ENCODE peak calls at places on chromosome 2, in seven cellular contexts. J is NAMALWA; F is naive thymus-derived CD8-positive, alpha-beta T cell; S is pons; A is C1 segment of cervical spinal cord; Y is kidney tubule cell; O is KBM-7. E is an unnamed sample.
A peak's percentile ranks its signal among the peaks of the same experiment; 100 is the strongest.

GRCh38 chr2:168780671-168781071 is 21.8 kb upstream of the NOSTRIN start:
- DNase-seq in O (no peak), J (no peak), A (no peak), S (no peak), Y (peak; percentile 67), F (no peak), E (peak; percentile 36)

GRCh38 chr2:70851704-70852103 is 16.1 kb upstream of the CD207 start:
- DNase-seq in J (no peak), O (peak; percentile 73), Y (peak; percentile 18), A (no peak), F (peak; percentile 29), S (peak; percentile 79), E (peak; percentile 61)

GRCh38 chr2:20561703-20562454 is 89.0 kb downstream of the HS1BP3 start:
- DNase-seq in O (no peak), F (no peak), Y (peak; percentile 73), A (no peak), J (no peak), S (no peak), E (peak; percentile 71)

GRCh38 chr2:3914243-3914642 is 210.9 kb downstream of the DCDC2C start:
- DNase-seq in F (no peak), A (no peak), Y (no peak), J (no peak), O (no peak), S (no peak), E (no peak)

GRCh38 chr2:196076778-196077568 is 8.3 kb upstream of the DNAH7 start:
- DNase-seq in J (peak; percentile 34), A (no peak), S (no peak), F (no peak), Y (no peak), O (no peak), E (no peak)

GRCh38 chr2:74045454-74045853 is 60.7 kb downstream of the TET3 start:
- DNase-seq in A (no peak), O (no peak), J (no peak), S (no peak), F (no peak), Y (no peak), E (no peak)

GRCh38 chr2:141728886-141729285 is 401.9 kb downstream of the LRP1B start:
- DNase-seq in S (peak; percentile 30), Y (no peak), O (no peak), J (no peak), A (no peak), F (no peak), E (no peak)

GRCh38 chr2:193076995-193077394 is 882.3 kb upstream of the TMEFF2 start:
- DNase-seq in O (no peak), A (no peak), Y (no peak), S (no peak), J (no peak), F (no peak), E (no peak)

GRCh38 chr2:39929531-39929930 is 150.5 kb upstream of the THUMPD2 start:
- DNase-seq in J (no peak), S (no peak), F (no peak), Y (no peak), A (no peak), O (no peak), E (no peak)

GRCh38 chr2:53452957-53453748 is 314.5 kb upstream of the CHAC2 start:
- DNase-seq in F (no peak), J (no peak), Y (no peak), A (no peak), O (no peak), S (peak; percentile 29), E (no peak)

GRCh38 chr2:191740016-191740419 is 62.1 kb downstream of the NABP1 start:
- DNase-seq in J (peak; percentile 18), F (peak; percentile 72), S (no peak), A (no peak), Y (peak; percentile 35), O (peak; percentile 4), E (no peak)

GRCh38 chr2:19763731-19764130 is 138.1 kb downstream of the TTC32 start:
- DNase-seq in O (no peak), J (no peak), S (no peak), A (no peak), F (no peak), Y (no peak), E (no peak)

GRCh38 chr2:67486041-67486796 is 89.1 kb downstream of the ETAA1 start:
- DNase-seq in F (no peak), A (no peak), O (no peak), Y (peak; percentile 68), S (no peak), J (no peak), E (peak; percentile 20)

GRCh38 chr2:2271471-2271941 is 59.6 kb downstream of the MYT1L start:
- DNase-seq in A (no peak), O (no peak), Y (peak; percentile 87), S (peak; percentile 72), J (no peak), F (no peak), E (peak; percentile 88)

GRCh38 chr2:199646439-199646838 is 188.7 kb upstream of the SATB2 start:
- DNase-seq in J (peak; percentile 1), A (no peak), F (no peak), O (no peak), S (no peak), Y (no peak), E (no peak)

GRCh38 chr2:235200216-235200615 is 248.4 kb downstream of the SH3BP4 start:
- DNase-seq in F (no peak), A (no peak), S (no peak), O (no peak), Y (no peak), J (no peak), E (no peak)

GRCh38 chr2:173749315-173749714 is 215.9 kb downstream of the SP3 start:
- DNase-seq in F (no peak), A (no peak), J (no peak), S (no peak), Y (peak; percentile 44), O (peak; percentile 11), E (peak; percentile 36)

GRCh38 chr2:45315881-45316280 is 295.2 kb downstream of the SRBD1 start:
- DNase-seq in O (no peak), S (no peak), J (no peak), Y (peak; percentile 49), A (no peak), F (no peak), E (peak; percentile 69)

GRCh38 chr2:88481937-88482336 is 29.4 kb upstream of the FOXI3 start:
- DNase-seq in O (no peak), Y (peak; percentile 64), F (no peak), J (no peak), A (no peak), S (no peak), E (peak; percentile 22)

GRCh38 chr2:238099709-238100048 is 461 bp upstream of the ESPNL start:
- DNase-seq in F (no peak), O (no peak), A (no peak), S (no peak), J (no peak), Y (no peak), E (no peak)

GRCh38 chr2:61145990-61146389 is 16.0 kb upstream of the C2orf74 start:
- DNase-seq in O (no peak), S (no peak), A (no peak), Y (no peak), F (no peak), J (no peak), E (no peak)

GRCh38 chr2:166917433-166917832 is 29.2 kb downstream of the XIRP2 start:
- DNase-seq in F (no peak), A (no peak), O (no peak), S (peak; percentile 2), J (no peak), Y (no peak), E (no peak)

GRCh38 chr2:196330645-196331044 is 159.3 kb upstream of the STK17B start:
- DNase-seq in F (no peak), O (no peak), A (no peak), J (no peak), Y (no peak), S (no peak), E (peak; percentile 33)

GRCh38 chr2:206996556-206997065 is 57.3 kb downstream of the CPO start:
- DNase-seq in S (no peak), F (no peak), J (no peak), Y (no peak), A (no peak), O (no peak), E (no peak)

GRCh38 chr2:111667542-111668273 is 216.3 kb downstream of the ANAPC1 start:
- DNase-seq in S (no peak), J (no peak), O (peak; percentile 70), Y (peak; percentile 87), F (no peak), A (no peak), E (no peak)

GRCh38 chr2:48600204-48600813 is 17.3 kb upstream of the GTF2A1L start:
- DNase-seq in A (no peak), O (peak; percentile 71), S (peak; percentile 77), F (no peak), Y (peak; percentile 62), J (peak; percentile 70), E (peak; percentile 51)

GRCh38 chr2:218805627-218806026 is 23.7 kb downstream of the CYP27A1 start:
- DNase-seq in F (no peak), J (no peak), S (no peak), O (peak; percentile 14), A (no peak), Y (peak; percentile 28), E (no peak)

GRCh38 chr2:151852260-151853069 is 24.2 kb upstream of the ARL5A start:
- DNase-seq in A (no peak), O (no peak), S (no peak), F (no peak), J (no peak), Y (peak; percentile 26), E (no peak)

GRCh38 chr2:23449831-23450331 is 64.9 kb downstream of the KLHL29 start:
- DNase-seq in F (no peak), O (no peak), Y (no peak), J (no peak), S (peak; percentile 39), A (no peak), E (no peak)

GRCh38 chr2:174059875-174060226 is 94.7 kb upstream of the SP3 start:
- DNase-seq in Y (peak; percentile 25), S (no peak), O (no peak), J (no peak), A (no peak), F (no peak), E (no peak)

GRCh38 chr2:95026471-95027368 is 1.2 kb downstream of the MAL start:
- DNase-seq in O (no peak), J (no peak), Y (peak; percentile 45), S (no peak), F (no peak), A (no peak), E (no peak)

GRCh38 chr2:27127883-27128670 is 4.5 kb downstream of the ABHD1 start:
- DNase-seq in J (no peak), A (no peak), O (no peak), S (no peak), F (no peak), Y (no peak), E (no peak)

GRCh38 chr2:129483366-129483765 is 496.1 kb upstream of the RAB6C start:
- DNase-seq in F (no peak), S (peak; percentile 84), Y (no peak), O (no peak), A (no peak), J (peak; percentile 40), E (no peak)

GRCh38 chr2:12416600-12416999 is 300.1 kb upstream of the TRIB2 start:
- DNase-seq in F (peak; percentile 37), A (no peak), O (peak; percentile 12), J (peak; percentile 61), S (no peak), Y (peak; percentile 20), E (peak; percentile 61)

GRCh38 chr2:60745761-60746160 is 10.3 kb upstream of the PAPOLG start:
- DNase-seq in O (peak; percentile 80), S (peak; percentile 37), J (no peak), A (no peak), Y (no peak), F (no peak), E (no peak)

GRCh38 chr2:72139871-72140620 is 7.6 kb downstream of the CYP26B1 start:
- DNase-seq in S (no peak), J (no peak), Y (no peak), O (no peak), A (no peak), F (no peak), E (no peak)

GRCh38 chr2:172452845-172453244 is 25.5 kb downstream of the ITGA6 start:
- DNase-seq in A (no peak), J (no peak), O (no peak), S (no peak), F (no peak), Y (no peak), E (no peak)

GRCh38 chr2:173751245-173751975 is 213.8 kb downstream of the SP3 start:
- DNase-seq in O (no peak), S (no peak), F (no peak), J (no peak), A (no peak), Y (no peak), E (no peak)